ENCODE peak calls at places on chromosomes 16 and 17, in four cellular contexts. H is K562, I is WTC11, B is HepG2. O is an unnamed sample.
A peak's percentile ranks its signal among the peaks of the same experiment; 100 is the strongest.

GRCh38 chr17:8797621-8798175 is 1.5 kb downstream of the MFSD6L start:
- DNase-seq in I (no peak), H (no peak), B (no peak), O (no peak)

GRCh38 chr17:42118545-42118944 is 2.6 kb downstream of the KAT2A start:
- DNase-seq in B (peak; percentile 52), H (peak; percentile 59), I (peak; percentile 62), O (no peak)

GRCh38 chr17:7497228-7497627 is 13.1 kb downstream of the POLR2A start:
- DNase-seq in I (no peak), B (no peak), H (no peak), O (no peak)

GRCh38 chr17:16915752-16916556 is 56.0 kb downstream of the TNFRSF13B start:
- DNase-seq in B (peak; percentile 32), H (peak; percentile 36), I (peak; percentile 74), O (peak; percentile 17)

GRCh38 chr16:23504453-23505179 is 5.7 kb downstream of the GGA2 start:
- DNase-seq in B (peak; percentile 58), H (peak; percentile 70), I (no peak), O (peak; percentile 77)

GRCh38 chr16:83552193-83552592 is 255.6 kb upstream of the HSBP1 start:
- DNase-seq in H (no peak), I (no peak), B (no peak), O (no peak)

GRCh38 chr16:89484923-89485679 is 5.3 kb downstream of the ANKRD11 start:
- DNase-seq in I (no peak), H (no peak), B (no peak), O (peak; percentile 41)

GRCh38 chr16:70775399-70775798 is 25.6 kb downstream of the VAC14 start:
- DNase-seq in H (no peak), I (no peak), B (no peak), O (no peak)

GRCh38 chr17:4247981-4248388 is 15.8 kb downstream of the ANKFY1 start:
- DNase-seq in B (peak; percentile 55), H (peak; percentile 60), I (peak; percentile 61), O (no peak)

GRCh38 chr17:66423436-66423922 is 121.1 kb downstream of the PRKCA start:
- DNase-seq in I (no peak), H (no peak), B (no peak), O (no peak)

GRCh38 chr16:13873835-13874438 is 46.0 kb upstream of the ERCC4 start:
- DNase-seq in B (peak; percentile 60), I (peak; percentile 36), H (peak; percentile 30), O (no peak)

GRCh38 chr16:74700206-74701040 is at the start of gene MLKL:
- DNase-seq in H (peak; percentile 42), I (peak; percentile 57), B (peak; percentile 62), O (peak; percentile 11)

GRCh38 chr17:66150708-66151107 is 41.2 kb downstream of the CEP112 start:
- DNase-seq in B (no peak), I (no peak), H (no peak), O (no peak)

GRCh38 chr16:57089406-57089805 is 3.0 kb upstream of the CPNE2 start:
- DNase-seq in H (no peak), I (no peak), B (no peak), O (no peak)

GRCh38 chr17:77596491-77597420 is 361.7 kb upstream of the TNRC6C start:
- DNase-seq in B (no peak), I (no peak), H (no peak), O (no peak)

GRCh38 chr17:81207610-81208581 is 14.9 kb downstream of the CEP131 start:
- DNase-seq in B (no peak), I (no peak), H (no peak), O (no peak)

GRCh38 chr17:3043737-3044365 is 19.6 kb downstream of the OR1D5 start:
- DNase-seq in B (peak; percentile 15), I (peak; percentile 61), H (peak; percentile 34), O (no peak)

GRCh38 chr16:87007907-87008306 is 309.3 kb downstream of the C16orf95 start:
- DNase-seq in B (no peak), I (no peak), H (no peak), O (no peak)

GRCh38 chr16:28883221-28883996 is 5.1 kb downstream of the ATP2A1 start:
- DNase-seq in I (no peak), B (no peak), H (no peak), O (no peak)

GRCh38 chr17:71409712-71410111 is 711.1 kb upstream of the SOX9 start:
- DNase-seq in H (no peak), B (no peak), I (no peak), O (no peak)

GRCh38 chr16:14337303-14338191 is 266.4 kb downstream of the MRTFB start:
- DNase-seq in I (no peak), H (no peak), B (peak; percentile 73), O (no peak)

GRCh38 chr16:52283018-52283417 is 263.9 kb downstream of the TOX3 start:
- DNase-seq in I (no peak), B (no peak), H (no peak), O (no peak)

GRCh38 chr16:74991593-74992403 is 6.9 kb upstream of the WDR59 start:
- DNase-seq in B (peak; percentile 100), I (no peak), H (peak; percentile 75), O (no peak)

GRCh38 chr17:51857052-51857593 is 301.4 kb downstream of the CA10 start:
- DNase-seq in I (no peak), H (no peak), B (no peak), O (no peak)

GRCh38 chr16:4362476-4363250 is 9.0 kb upstream of the VASN start:
- DNase-seq in B (no peak), H (no peak), I (no peak), O (no peak)

GRCh38 chr17:36888236-36888957 is 48.9 kb upstream of the LHX1 start:
- DNase-seq in B (no peak), H (no peak), I (no peak), O (no peak)

GRCh38 chr16:21697032-21697431 is 33.3 kb downstream of the OTOA start:
- DNase-seq in B (no peak), H (no peak), I (no peak), O (no peak)

GRCh38 chr17:37050905-37051304 is 102.2 kb downstream of the AATF start:
- DNase-seq in H (no peak), I (no peak), B (no peak), O (no peak)

GRCh38 chr17:228223-228615 is 46.8 kb upstream of the DOC2B start:
- DNase-seq in B (no peak), H (no peak), I (no peak), O (no peak)

GRCh38 chr17:1714980-1715802 is 5.0 kb upstream of the TLCD2 start:
- DNase-seq in H (peak; percentile 93), B (peak; percentile 84), I (peak; percentile 60), O (no peak)

GRCh38 chr17:35698800-35699199 is 32.6 kb upstream of the RASL10B start:
- DNase-seq in B (no peak), H (no peak), I (no peak), O (no peak)

GRCh38 chr16:82192665-82193064 is 22.6 kb upstream of the MPHOSPH6 start:
- DNase-seq in H (no peak), B (no peak), I (no peak), O (no peak)

GRCh38 chr17:76032780-76033108 is 5.6 kb upstream of the EVPL start:
- DNase-seq in B (no peak), I (no peak), H (no peak), O (no peak)

GRCh38 chr17:27429666-27430382 is 26.4 kb upstream of the KSR1 start:
- DNase-seq in I (no peak), H (no peak), B (no peak), O (no peak)

GRCh38 chr17:83036193-83036592 is 43.2 kb upstream of the METRNL start:
- DNase-seq in B (no peak), I (no peak), H (no peak), O (no peak)

GRCh38 chr16:85185701-85186100 is 73.4 kb upstream of the CIBAR2 start:
- DNase-seq in H (no peak), B (no peak), I (no peak), O (no peak)

GRCh38 chr16:85187886-85188285 is 75.6 kb upstream of the CIBAR2 start:
- DNase-seq in I (no peak), H (no peak), B (no peak), O (no peak)

GRCh38 chr16:85187002-85187401 is 74.7 kb upstream of the CIBAR2 start:
- DNase-seq in B (no peak), H (no peak), I (no peak), O (no peak)

GRCh38 chr16:85188822-85189672 is 76.8 kb upstream of the CIBAR2 start:
- DNase-seq in H (no peak), I (no peak), B (no peak), O (no peak)

DNA sequence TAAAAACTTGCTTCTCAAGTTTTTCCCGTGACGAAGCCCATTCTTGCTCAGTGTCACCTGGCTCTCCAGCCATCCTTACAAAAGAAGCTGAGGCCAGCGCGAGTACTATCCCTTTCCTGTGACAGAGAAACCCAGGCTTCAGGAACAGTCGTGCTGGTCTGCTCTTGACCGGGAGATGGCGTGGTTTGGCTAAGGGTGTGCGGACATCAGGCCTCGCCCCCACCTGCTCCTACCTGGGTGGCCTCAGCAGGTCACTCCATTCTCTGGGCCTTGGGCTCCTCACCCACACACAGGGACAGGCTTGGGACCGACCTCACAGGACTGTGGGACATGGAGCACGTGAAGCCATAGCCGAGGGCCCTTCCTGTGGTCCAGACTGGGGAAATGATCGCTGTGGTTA is 75.2 kb upstream of the CIBAR2 start:
- DNase-seq in H (no peak), I (peak; percentile 74), B (no peak), O (no peak)
- TF ChIP-seq CBFB in H (no peak), I (no peak), B (no peak), O (no peak)

GRCh38 chr17:73165616-73166404 is 1.0 kb downstream of the SSTR2 start:
- DNase-seq in B (no peak), I (peak; percentile 38), H (no peak), O (no peak)
- TF ChIP-seq CBFB in B (no peak), I (no peak), H (no peak), O (no peak)

DNA sequence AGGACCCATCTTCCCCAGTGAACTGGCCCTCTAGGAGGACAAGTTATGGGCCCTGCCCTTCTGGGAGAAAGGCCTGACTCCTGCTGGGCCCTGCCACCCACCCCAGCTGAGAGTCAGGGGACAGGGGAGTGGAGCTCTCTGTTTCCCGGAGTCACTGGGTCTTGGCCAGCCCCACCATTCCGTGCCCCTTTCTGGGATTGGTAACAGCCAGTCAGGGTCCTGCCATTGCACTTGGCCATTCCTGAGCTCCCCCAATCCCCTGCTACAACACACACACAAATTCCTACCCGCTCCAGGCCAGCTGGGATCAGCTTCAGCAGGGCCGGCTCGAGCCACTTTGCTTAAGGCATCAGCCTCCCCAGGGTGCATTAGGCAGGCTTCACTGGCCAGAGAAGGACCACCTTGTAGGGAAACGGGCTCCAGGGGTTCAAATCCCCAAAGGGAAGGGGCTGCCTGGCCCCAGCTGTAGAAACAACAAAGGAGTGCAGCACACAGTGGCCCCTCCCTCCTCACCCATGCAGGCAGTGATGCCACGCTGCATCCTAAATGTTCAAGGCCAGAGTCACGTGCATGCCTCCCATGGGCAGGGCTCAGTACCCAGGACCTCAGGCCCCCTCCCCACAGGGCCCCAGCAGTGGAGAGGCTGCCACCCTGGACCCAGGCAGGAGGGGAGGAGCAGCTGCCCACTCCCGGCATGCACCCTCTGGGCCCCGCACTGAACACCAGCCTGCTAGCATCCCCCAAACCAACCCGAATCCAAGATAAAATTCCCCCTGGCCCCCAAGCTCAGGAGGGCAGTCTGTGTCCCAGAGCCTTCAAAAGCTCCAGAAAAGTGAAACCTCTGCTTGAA is 37.7 kb downstream of the C16orf78 start:
- DNase-seq in I (no peak), H (no peak), B (no peak), O (no peak)
- TF ChIP-seq CBFB in I (no peak), H (no peak), B (no peak), O (no peak)

DNA sequence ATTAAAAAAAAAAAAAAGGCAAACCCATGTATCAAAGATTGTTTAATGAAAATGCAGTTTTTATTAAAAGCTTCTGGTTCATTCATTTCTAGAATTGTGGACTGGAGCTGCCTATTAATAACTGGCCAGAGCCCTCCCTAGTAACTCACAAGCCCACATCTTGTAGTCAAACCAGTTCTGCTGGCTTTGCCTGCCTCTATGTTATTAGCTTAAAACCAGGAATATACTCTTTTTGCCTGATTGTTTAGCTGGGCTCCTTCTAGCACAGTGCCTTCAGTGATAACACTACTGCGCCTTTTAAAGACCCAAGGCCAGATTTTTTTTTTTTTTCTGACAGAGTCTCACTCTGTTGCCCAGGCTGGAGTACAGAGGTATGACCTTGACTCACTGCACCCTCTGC is 26.0 kb downstream of the TAC4 start:
- DNase-seq in I (no peak), H (no peak), B (no peak), O (no peak)
- TF ChIP-seq CBFB in I (no peak), H (no peak), B (no peak), O (no peak)